ENCODE peak calls at places on chromosomes 5 and 9, in four cellular contexts. N is NB4, H is AG10803, J is GM12865. O is an unnamed sample.
A peak's percentile ranks its signal among the peaks of the same experiment; 100 is the strongest.

GRCh38 chr9:2559212-2560152 is 62.1 kb upstream of the VLDLR start:
- DNase-seq in N (no peak), H (peak; percentile 95), J (no peak), O (peak; percentile 88)

GRCh38 chr9:85640425-85640824 is 101.3 kb downstream of the AGTPBP1 start:
- DNase-seq in N (no peak), H (no peak), J (no peak), O (no peak)

GRCh38 chr9:134365791-134366222 is 39.6 kb downstream of the RXRA start:
- DNase-seq in N (peak; percentile 39), H (peak; percentile 65), J (no peak), O (no peak)

GRCh38 chr5:40879163-40879942 is 29.9 kb upstream of the C7 start:
- DNase-seq in N (peak; percentile 44), H (peak; percentile 27), J (peak; percentile 20), O (peak; percentile 48)

GRCh38 chr5:134738963-134739661 is 764 bp downstream of the CAMLG start:
- DNase-seq in N (peak; percentile 69), H (peak; percentile 33), J (peak; percentile 60), O (peak; percentile 60)

GRCh38 chr5:54644226-54644625 is 126.7 kb downstream of the SNX18 start:
- DNase-seq in N (no peak), H (peak; percentile 82), J (no peak), O (peak; percentile 81)

GRCh38 chr9:98168952-98169488 is 23.4 kb downstream of the CORO2A start:
- DNase-seq in N (peak; percentile 81), H (no peak), J (peak; percentile 92), O (peak; percentile 23)

GRCh38 chr5:61330879-61331406 is 1.1 kb upstream of the ZSWIM6 start:
- DNase-seq in N (peak; percentile 59), H (peak; percentile 80), J (peak; percentile 83), O (peak; percentile 86)

GRCh38 chr5:154940375-154940771 is 500 bp upstream of the MRPL22 start:
- DNase-seq in N (no peak), H (no peak), J (no peak), O (no peak)

GRCh38 chr5:44774279-44774880 is 34.4 kb upstream of the MRPS30 start:
- DNase-seq in N (peak; percentile 59), H (peak; percentile 75), J (peak; percentile 26), O (peak; percentile 66)

GRCh38 chr5:161412792-161413191 is 133.7 kb downstream of the GABRB2 start:
- DNase-seq in N (no peak), H (no peak), J (no peak), O (no peak)

GRCh38 chr5:126615286-126615685 is 14.5 kb downstream of the PHAX start:
- DNase-seq in N (no peak), H (no peak), J (peak; percentile 82), O (no peak)

GRCh38 chr5:1793966-1794895 is 5.4 kb downstream of the MRPL36 start:
- DNase-seq in N (peak; percentile 64), H (peak; percentile 75), J (no peak), O (peak; percentile 81)

GRCh38 chr5:157294692-157295091 is 28.8 kb downstream of the CYFIP2 start:
- DNase-seq in N (no peak), H (no peak), J (no peak), O (no peak)

GRCh38 chr5:168793844-168794837 is 215.0 kb upstream of the PANK3 start:
- DNase-seq in N (peak; percentile 76), H (peak; percentile 89), J (no peak), O (peak; percentile 65)

GRCh38 chr5:107012371-107012770 is 658.4 kb downstream of the EFNA5 start:
- DNase-seq in N (no peak), H (no peak), J (no peak), O (no peak)

GRCh38 chr9:121278535-121279169 is 10.7 kb downstream of the GSN start:
- DNase-seq in N (peak; percentile 72), H (peak; percentile 100), J (peak; percentile 62), O (peak; percentile 99)

GRCh38 chr9:37911271-37911681 is 7.3 kb upstream of the SLC25A51 start:
- DNase-seq in N (no peak), H (peak; percentile 19), J (no peak), O (peak; percentile 53)

GRCh38 chr9:81814794-81815464 is 113.3 kb upstream of the SPATA31D4 start:
- DNase-seq in N (no peak), H (no peak), J (peak; percentile 77), O (no peak)

GRCh38 chr9:28197653-28198052 is 624.4 kb upstream of the C9orf72 start:
- DNase-seq in N (no peak), H (no peak), J (no peak), O (no peak)

GRCh38 chr5:107565791-107566536 is 104.8 kb downstream of the EFNA5 start:
- DNase-seq in N (no peak), H (no peak), J (no peak), O (no peak)

GRCh38 chr5:72170101-72170500 is 62.8 kb downstream of the MAP1B start:
- DNase-seq in N (no peak), H (no peak), J (no peak), O (no peak)

GRCh38 chr5:72486371-72486770 is 20.8 kb downstream of the ZNF366 start:
- DNase-seq in N (peak; percentile 76), H (peak; percentile 94), J (no peak), O (peak; percentile 67)

GRCh38 chr9:129889461-129889935 is 54.2 kb downstream of the USP20 start:
- DNase-seq in N (peak; percentile 63), H (no peak), J (peak; percentile 58), O (no peak)

GRCh38 chr5:109035470-109035869 is 287.8 kb downstream of the FER start:
- DNase-seq in N (no peak), H (peak; percentile 12), J (no peak), O (peak; percentile 46)

GRCh38 chr9:89941875-89942274 is 337.1 kb downstream of the GADD45G start:
- DNase-seq in N (peak; percentile 7), H (peak; percentile 85), J (no peak), O (peak; percentile 2)

GRCh38 chr9:122332083-122332482 is 38.7 kb upstream of the PTGS1 start:
- DNase-seq in N (peak; percentile 27), H (no peak), J (no peak), O (no peak)

GRCh38 chr5:54460181-54460919 is 4.9 kb downstream of the HSPB3 start:
- DNase-seq in N (no peak), H (peak; percentile 50), J (no peak), O (peak; percentile 61)

GRCh38 chr9:18358325-18358724 is 115.6 kb upstream of the ADAMTSL1 start:
- DNase-seq in N (no peak), H (no peak), J (no peak), O (no peak)

GRCh38 chr5:181028032-181028819 is 11.8 kb upstream of the BTNL9 start:
- DNase-seq in N (no peak), H (no peak), J (no peak), O (no peak)

GRCh38 chr5:44646016-44646415 is 162.7 kb upstream of the MRPS30 start:
- DNase-seq in N (no peak), H (no peak), J (no peak), O (no peak)

GRCh38 chr5:180329606-180330269 is 23.4 kb downstream of the GFPT2 start:
- DNase-seq in N (no peak), H (no peak), J (no peak), O (no peak)

GRCh38 chr5:152332696-152333095 is 72.4 kb downstream of the NMUR2 start:
- DNase-seq in N (no peak), H (no peak), J (no peak), O (no peak)

GRCh38 chr5:69281114-69281513 is 46.4 kb downstream of the CDK7 start:
- DNase-seq in N (no peak), H (no peak), J (no peak), O (no peak)
- H3K4me3 ChIP-seq in N (no peak overlapping the region), H (no peak overlapping the region), J (no peak overlapping the region), O (no peak overlapping the region)

GRCh38 chr5:96329294-96329693 is 103.8 kb downstream of the PCSK1 start:
- DNase-seq in N (no peak), H (no peak), J (no peak), O (no peak)

GRCh38 chr5:96329886-96330531 is 103.0 kb downstream of the PCSK1 start:
- DNase-seq in N (no peak), H (no peak), J (no peak), O (no peak)

GRCh38 chr5:96330532-96331140 is 102.4 kb downstream of the PCSK1 start:
- DNase-seq in N (no peak), H (peak; percentile 73), J (no peak), O (peak; percentile 45)

GRCh38 chr5:96326902-96327301 is 106.1 kb downstream of the PCSK1 start:
- DNase-seq in N (no peak), H (no peak), J (peak; percentile 76), O (no peak)

DNA sequence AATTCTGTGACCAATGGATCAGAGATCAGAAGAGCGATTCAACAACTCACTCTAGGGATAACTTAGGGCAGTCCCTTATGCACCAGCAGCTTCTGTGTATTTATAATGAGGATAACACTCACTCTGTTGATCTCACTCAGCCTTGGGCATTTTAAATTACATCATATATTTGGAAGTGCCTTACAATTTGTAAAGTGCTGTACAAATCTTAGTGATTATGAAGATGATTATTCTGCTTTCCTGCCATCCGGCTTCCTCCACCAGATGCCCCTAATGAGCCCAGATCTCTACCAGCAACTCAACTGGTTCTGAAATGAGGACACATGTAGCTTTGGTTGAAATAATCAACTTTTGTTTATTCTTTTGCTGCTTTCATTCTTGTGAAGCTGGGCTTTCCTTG is 105.3 kb downstream of the PCSK1 start:
- DNase-seq in N (no peak), H (no peak), J (no peak), O (peak; percentile 68)
- TF ChIP-seq CTCF in N (no peak), H (no peak), J (no peak), O (peak; percentile 6)

DNA sequence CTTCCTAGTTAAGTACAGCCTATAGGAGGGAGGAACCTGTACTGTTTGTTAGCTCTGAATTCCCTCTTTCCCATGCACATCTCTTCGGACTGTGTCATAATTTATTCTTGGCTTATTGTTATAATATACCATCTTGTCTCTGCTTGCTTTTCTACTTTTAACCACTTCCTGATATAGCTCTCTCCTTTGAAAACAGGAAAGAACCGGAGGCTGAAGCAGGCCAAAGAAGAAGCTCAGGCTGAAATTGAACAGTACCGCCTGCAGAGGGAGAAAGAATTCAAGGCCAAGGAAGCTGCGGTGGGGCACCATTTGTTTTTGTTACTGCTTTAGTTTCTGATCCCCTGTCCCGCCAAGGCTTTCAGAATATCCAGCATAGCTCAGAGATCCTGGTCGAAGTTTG is 4.8 kb downstream of the ATP6V1G1 start:
- DNase-seq in N (peak; percentile 58), H (peak; percentile 26), J (peak; percentile 62), O (no peak)
- H3K4me3 ChIP-seq in N (peak overlapping the region; percentile 42), H (no peak overlapping the region), J (no peak overlapping the region), O (no peak overlapping the region)

GRCh38 chr5:14946813-14947640 is 75.4 kb upstream of the ANKH start:
- DNase-seq in N (peak; percentile 53), H (peak; percentile 31), J (peak; percentile 49), O (peak; percentile 23)
- TF ChIP-seq CTCF in N (peak; percentile 62), H (peak; percentile 41), J (peak; percentile 37), O (peak; percentile 26)

GRCh38 chr5:135999396-136000139 is 29.2 kb upstream of the TGFBI start:
- DNase-seq in N (peak; percentile 92), H (peak; percentile 79), J (no peak), O (peak; percentile 87)
- H3K4me3 ChIP-seq in N (no peak overlapping the region), H (no peak overlapping the region), J (no peak overlapping the region), O (no peak overlapping the region)

GRCh38 chr9:91882628-91883027 is 67.4 kb downstream of the ROR2 start:
- DNase-seq in N (no peak), H (no peak), J (no peak), O (no peak)
- TF ChIP-seq CTCF in N (no peak), H (peak; percentile 11), J (peak; percentile 12), O (no peak)

DNA sequence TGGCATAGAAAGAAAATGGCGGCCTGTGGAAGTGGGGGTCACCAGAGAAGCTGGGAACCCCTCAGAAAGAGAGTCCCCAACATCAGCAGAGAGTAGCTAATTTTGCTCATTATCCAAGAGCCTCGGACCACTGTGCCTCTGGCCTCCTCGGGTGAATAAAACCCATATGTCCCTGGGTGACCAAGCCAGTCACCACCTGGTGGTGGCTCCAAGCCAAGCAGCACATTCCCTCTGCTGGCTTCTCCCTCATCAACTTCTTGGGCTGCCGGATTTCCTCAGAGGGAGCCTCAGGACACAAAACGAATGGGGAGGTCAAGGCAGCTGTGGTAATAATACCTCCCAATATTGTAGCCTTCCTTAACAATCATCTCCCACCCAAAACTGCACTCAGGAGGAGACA is 242.5 kb downstream of the NFIB start:
- DNase-seq in N (no peak), H (no peak), J (no peak), O (no peak)
- H3K4me3 ChIP-seq in N (no peak overlapping the region), H (no peak overlapping the region), J (no peak overlapping the region), O (no peak overlapping the region)